ENCODE peak calls at places on chromosomes 4 and X, in eight cellular contexts. J is AG09319; N is AG08395; Z is CD4-positive, alpha-beta T cell; E is fibroblast of lung; B is B cell; G is IMR-90; O is H7. I is an unnamed sample.

GRCh38 chr4:1381944-1382541 is 24.2 kb downstream of the NKX1-1 start:
- DNase-seq in J (no peak), N (no peak), Z (no peak), E (no peak), B (no peak), G (no peak), O (no peak), I (no peak)

GRCh38 chr4:43776371-43776770 is 672.2 kb downstream of the KCTD8 start:
- DNase-seq in J (no peak), N (no peak), Z (no peak), E (peak), B (no peak), G (peak), O (no peak), I (no peak)

GRCh38 chrX:118734909-118735308 is 7.5 kb downstream of the IL13RA1 start:
- DNase-seq in J (no peak), N (no peak), Z (no peak), E (no peak), B (no peak), G (no peak), O (no peak), I (no peak)

GRCh38 chrX:13791559-13791958 is 25.3 kb downstream of the GPM6B start:
- DNase-seq in J (no peak), N (no peak), Z (no peak), E (no peak), B (no peak), G (no peak), O (no peak), I (no peak)

GRCh38 chr4:78059938-78060337 is 2.8 kb downstream of the FRAS1 start:
- DNase-seq in J (no peak), N (no peak), Z (no peak), E (no peak), B (no peak), G (no peak), O (no peak), I (no peak)

GRCh38 chrX:41512394-41512793 is 65.3 kb downstream of the NYX start:
- DNase-seq in J (no peak), N (no peak), Z (no peak), E (no peak), B (no peak), G (no peak), O (no peak), I (no peak)

GRCh38 chrX:63349307-63349706 is 1.8 kb downstream of the SPIN4 start:
- DNase-seq in J (no peak), N (no peak), Z (no peak), E (no peak), B (no peak), G (no peak), O (peak), I (no peak)

GRCh38 chr4:16496501-16496900 is 270.2 kb upstream of the TAPT1 start:
- DNase-seq in J (peak), N (peak), Z (no peak), E (peak), B (no peak), G (peak), O (no peak), I (no peak)

GRCh38 chr4:75723117-75723801 is 1.1 kb upstream of the USO1 start:
- DNase-seq in J (no peak), N (peak), Z (no peak), E (peak), B (no peak), G (peak), O (no peak), I (no peak)

GRCh38 chrX:12138366-12139313 is at the start of gene FRMPD4:
- DNase-seq in J (no peak), N (peak), Z (no peak), E (peak), B (no peak), G (peak), O (peak), I (no peak)